ENCODE peak calls at places on chromosomes 3 and 15, in six cellular contexts. H is RCC 7860; M is sciatic nerve; B is iris pigment epithelial cell; Q is MV-4-11; G is activated CD4-positive, alpha-beta T cell treated with anti-CD3 and anti-CD28 coated beads, Interleukin-2, amount 10 ng/mL, durations not matched to agents 7 days and 5 days. U is an unnamed sample.

GRCh38 chr15:96893159-96893906 is 562.8 kb downstream of the NR2F2 start:
- DNase-seq in G (no peak), Q (peak; percentile 61), B (peak; percentile 24), H (peak; percentile 26), M (no peak), U (no peak)

GRCh38 chr3:48435774-48436476 is 4.0 kb downstream of the CCDC51 start:
- DNase-seq in H (peak; percentile 69), B (peak; percentile 78), Q (peak; percentile 75), G (peak; percentile 90), M (peak; percentile 92), U (peak; percentile 90)

GRCh38 chr3:10283638-10284037 is 9.1 kb downstream of the GHRL start:
- DNase-seq in Q (no peak), M (no peak), G (no peak), H (no peak), B (no peak), U (no peak)

GRCh38 chr15:99476413-99477222 is 89.2 kb upstream of the MEF2A start:
- DNase-seq in Q (peak; percentile 85), M (no peak), G (peak; percentile 53), H (peak; percentile 67), B (peak; percentile 99), U (no peak)

GRCh38 chr3:24299801-24300626 is 194.6 kb downstream of the THRB start:
- DNase-seq in B (peak; percentile 81), G (no peak), H (peak; percentile 95), Q (no peak), M (no peak), U (no peak)

GRCh38 chr3:108883373-108883772 is 60.8 kb downstream of the TRAT1 start:
- DNase-seq in G (no peak), H (no peak), B (no peak), Q (no peak), M (no peak), U (no peak)

GRCh38 chr3:45041666-45042065 is 15.6 kb downstream of the CLEC3B start:
- DNase-seq in B (no peak), G (peak; percentile 55), M (no peak), H (peak; percentile 24), Q (no peak), U (no peak)

GRCh38 chr15:43204016-43204901 is 16.6 kb downstream of the EPB42 start:
- DNase-seq in Q (peak; percentile 34), M (peak; percentile 70), B (peak; percentile 79), H (peak; percentile 36), G (peak; percentile 60), U (no peak)

GRCh38 chr3:10219737-10220136 is 28.5 kb upstream of the TATDN2 start:
- DNase-seq in Q (no peak), B (no peak), M (no peak), H (no peak), G (no peak), U (no peak)

GRCh38 chr3:71495708-71496472 is 87.6 kb downstream of the FOXP1 start:
- DNase-seq in H (peak; percentile 94), B (peak; percentile 95), M (no peak), G (peak; percentile 16), Q (peak; percentile 80), U (no peak)

GRCh38 chr3:34856081-34856480 is 783.2 kb upstream of the ARPP21 start:
- DNase-seq in M (no peak), H (no peak), Q (no peak), B (no peak), G (no peak), U (no peak)

GRCh38 chr3:177529716-177530335 is 332.5 kb upstream of the TBL1XR1 start:
- DNase-seq in Q (no peak), H (no peak), M (no peak), G (no peak), B (peak; percentile 61), U (no peak)

GRCh38 chr3:80688814-80689213 is 921.0 kb upstream of the ROBO1 start:
- DNase-seq in Q (no peak), M (no peak), B (peak; percentile 57), G (no peak), H (no peak), U (no peak)